ENCODE peak calls at places on chromosomes 1 and 21, in four cellular contexts. G is body of pancreas, L is heart left ventricle, S is IMR-90. V is an unnamed sample.
A peak's percentile ranks its signal among the peaks of the same experiment; 100 is the strongest.

GRCh38 chr1:151816964-151817730 is 11.9 kb upstream of the LINGO4 start:
- DNase-seq in G (no peak), L (no peak), S (no peak), V (no peak)

GRCh38 chr1:221117548-221117951 is 238.3 kb downstream of the HLX start:
- DNase-seq in G (peak; percentile 85), L (peak; percentile 39), S (peak; percentile 77), V (no peak)

GRCh38 chr1:53431725-53432306 is 27.4 kb upstream of the DMRTB1 start:
- DNase-seq in G (no peak), L (no peak), S (no peak), V (no peak)

GRCh38 chr1:212864201-212864600 is 6.1 kb downstream of the FLVCR1 start:
- DNase-seq in G (no peak), L (no peak), S (no peak), V (no peak)

GRCh38 chr1:218494000-218494399 is 148.9 kb downstream of the TGFB2 start:
- DNase-seq in G (no peak), L (no peak), S (no peak), V (no peak)

GRCh38 chr21:23401278-23401677 is 2206.0 kb downstream of the MRPL39 start:
- DNase-seq in G (no peak), L (no peak), S (no peak), V (no peak)

GRCh38 chr1:91440845-91441244 is 36.2 kb upstream of the HFM1 start:
- DNase-seq in G (no peak), L (no peak), S (no peak), V (no peak)

GRCh38 chr1:221315330-221315729 is 426.6 kb downstream of the DUSP10 start:
- DNase-seq in G (peak; percentile 4), L (peak; percentile 10), S (peak; percentile 81), V (no peak)

GRCh38 chr1:63868220-63868897 is 94.5 kb downstream of the ROR1 start:
- DNase-seq in G (no peak), L (no peak), S (peak; percentile 55), V (no peak)

GRCh38 chr1:172934417-172934762 is 116.4 kb downstream of the TNFSF18 start:
- DNase-seq in G (no peak), L (no peak), S (no peak), V (no peak)

GRCh38 chr1:232011961-232012360 is 385.4 kb downstream of the DISC1 start:
- DNase-seq in G (no peak), L (no peak), S (peak; percentile 80), V (no peak)

GRCh38 chr21:16193758-16194606 is 464.2 kb downstream of the USP25 start:
- DNase-seq in G (peak; percentile 29), L (peak; percentile 70), S (peak; percentile 79), V (peak; percentile 84)
- TF ChIP-seq POLR2A in G (no peak), L (no peak), S (no peak), V (no peak)

GRCh38 chr1:92842082-92843045 is 10.5 kb downstream of the RPL5 start:
- DNase-seq in G (no peak), L (no peak), S (no peak), V (no peak)

GRCh38 chr1:92840600-92840999 is 8.8 kb downstream of the RPL5 start:
- DNase-seq in G (no peak), L (no peak), S (no peak), V (no peak)

GRCh38 chr1:92843429-92844352 is 11.9 kb downstream of the RPL5 start:
- DNase-seq in G (no peak), L (no peak), S (no peak), V (no peak)

GRCh38 chr1:92844439-92844838 is 12.6 kb downstream of the RPL5 start:
- DNase-seq in G (no peak), L (no peak), S (no peak), V (no peak)

GRCh38 chr1:92843046-92843423 is 11.2 kb downstream of the RPL5 start:
- DNase-seq in G (no peak), L (no peak), S (no peak), V (no peak)
- H3K36me3 ChIP-seq in G (peaks cover 25% of the 10 kb centered on the region), L (peaks cover 75% of the 10 kb centered on the region), S (peaks cover 36% of the 10 kb centered on the region), V (no peaks in the 10 kb centered on the region)

DNA sequence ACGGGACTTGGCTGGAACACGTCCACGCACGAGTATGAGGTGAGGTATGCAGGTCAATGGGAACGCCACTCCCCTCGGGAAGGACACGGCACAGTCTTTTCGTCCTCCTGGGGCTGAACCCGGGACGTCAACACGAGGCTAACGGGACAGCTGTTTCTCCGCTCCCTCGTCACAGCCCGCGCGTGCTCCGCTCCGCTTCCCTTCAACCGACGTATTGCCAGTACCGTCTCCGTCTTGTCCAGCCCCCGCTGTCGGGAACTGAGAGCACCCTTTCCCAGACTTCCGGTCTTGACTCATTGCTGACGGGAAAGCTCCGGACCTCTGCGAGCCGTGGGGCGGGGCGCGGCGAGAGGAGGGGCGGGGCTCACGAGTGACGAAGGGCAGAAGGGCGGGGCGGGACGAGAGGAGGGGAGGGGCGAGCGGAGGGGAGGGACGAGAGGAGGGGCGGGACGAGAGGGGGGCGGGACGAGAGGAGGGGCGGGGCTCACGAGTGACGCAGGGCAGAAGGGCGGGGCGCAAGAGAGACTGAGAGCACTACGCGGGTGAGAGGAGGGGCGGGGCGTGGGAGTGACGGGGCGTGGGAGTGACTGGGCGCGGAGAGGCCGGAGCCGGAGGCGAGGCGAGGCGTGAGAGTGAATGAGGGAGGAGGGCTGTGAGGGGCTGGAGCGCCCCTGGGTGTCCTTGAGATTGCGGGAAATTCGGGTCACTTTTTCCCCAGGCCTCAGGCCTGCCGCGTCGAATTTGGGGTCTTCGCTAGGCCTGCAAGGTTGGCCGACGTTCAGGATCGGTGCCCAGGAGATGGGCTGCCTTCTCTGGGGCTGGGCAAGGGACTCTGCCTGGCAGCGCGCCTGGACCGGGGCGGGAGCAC is 22.2 kb upstream of the CFAP126 start:
- DNase-seq in G (peak; percentile 98), L (peak; percentile 98), S (peak; percentile 98), V (peak; percentile 98)
- TF ChIP-seq POLR2A in G (peak; percentile 99), L (peak; percentile 83), S (peak; percentile 84), V (peak; percentile 90)

DNA sequence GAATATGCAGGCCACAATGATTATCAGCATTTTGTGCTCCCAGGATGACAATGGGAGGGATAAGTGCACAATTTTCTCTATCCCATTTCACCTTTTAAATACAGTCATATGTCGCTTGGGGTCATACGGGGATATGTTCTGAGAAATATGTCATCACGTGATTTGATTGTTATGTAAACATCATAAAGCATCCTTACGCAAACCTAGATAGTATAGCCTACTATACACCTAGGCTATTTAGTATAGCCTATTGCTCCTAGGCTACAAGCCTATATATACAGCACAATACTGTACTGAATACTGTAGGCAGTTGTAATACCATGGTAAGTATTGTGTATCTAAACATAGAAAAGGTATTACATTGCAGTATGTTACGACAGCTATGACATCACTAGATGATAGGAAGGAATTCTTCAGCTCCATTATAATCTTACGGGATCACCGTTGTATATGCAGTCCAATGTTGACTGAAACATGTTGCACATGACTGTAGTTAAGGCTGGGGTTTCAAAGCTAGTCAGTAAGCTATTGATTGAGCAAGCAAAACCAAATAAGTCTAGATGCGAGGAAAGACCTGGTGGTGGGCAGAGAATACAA is 18.9 kb downstream of the RUSC1 start:
- DNase-seq in G (no peak), L (no peak), S (peak; percentile 63), V (no peak)
- H3K36me3 ChIP-seq in G (peaks cover 44% of the 10 kb centered on the region), L (peaks cover 100% of the 10 kb centered on the region), S (peaks cover 37% of the 10 kb centered on the region), V (no peaks in the 10 kb centered on the region)

DNA sequence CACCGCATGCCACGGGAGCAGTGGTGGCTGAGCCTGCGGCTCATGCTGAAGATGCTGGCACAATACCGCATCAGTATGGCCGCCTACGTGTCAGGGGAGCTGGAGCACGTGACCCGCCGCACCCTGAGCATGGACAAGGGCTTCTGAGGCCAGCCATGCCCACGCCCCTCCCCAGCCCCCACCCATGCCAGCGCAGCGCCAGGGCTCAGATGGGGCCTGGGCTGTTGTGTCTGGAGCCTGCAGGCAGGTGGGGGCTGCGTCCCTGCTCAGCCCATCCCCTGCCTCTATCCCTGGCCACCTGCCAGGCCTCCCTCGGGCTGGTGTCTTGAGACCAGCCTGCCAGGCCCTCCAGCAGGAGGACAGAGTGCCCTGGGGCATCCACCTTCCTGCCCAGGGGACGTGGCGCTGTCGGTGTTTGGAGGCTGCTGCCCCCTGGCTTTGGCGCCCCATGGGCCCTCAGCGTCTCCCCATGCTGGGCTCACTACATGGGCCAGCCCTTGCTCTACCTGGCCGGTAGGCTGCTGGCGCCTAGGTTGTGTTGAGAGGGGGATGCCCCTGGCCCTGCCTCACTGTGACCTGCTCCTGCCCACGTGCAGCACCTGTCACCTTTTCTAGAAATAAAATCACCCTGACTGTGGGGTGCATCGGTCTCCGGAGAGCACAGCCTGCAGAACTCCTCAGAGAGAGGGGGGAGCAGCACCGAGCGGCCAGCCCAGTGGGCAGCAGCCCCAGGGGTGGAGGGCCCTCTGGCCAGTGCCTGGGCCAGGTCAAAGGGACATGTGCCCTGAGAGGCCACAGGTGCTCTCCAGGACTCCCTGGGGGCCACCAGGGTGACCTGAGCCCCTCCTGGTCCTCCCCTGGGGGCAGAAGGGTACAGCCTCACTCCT is 12.2 kb downstream of the CFAP410 start:
- DNase-seq in G (no peak), L (no peak), S (no peak), V (no peak)
- TF ChIP-seq POLR2A in G (no peak), L (no peak), S (no peak), V (no peak)

GRCh38 chr1:11152755-11153154 is 36.4 kb upstream of the ANGPTL7 start:
- DNase-seq in G (no peak), L (no peak), S (no peak), V (no peak)
- H3K36me3 ChIP-seq in G (peaks cover 21% of the 10 kb centered on the region), L (peaks cover 73% of the 10 kb centered on the region), S (peaks cover 17% of the 10 kb centered on the region), V (no peaks in the 10 kb centered on the region)

DNA sequence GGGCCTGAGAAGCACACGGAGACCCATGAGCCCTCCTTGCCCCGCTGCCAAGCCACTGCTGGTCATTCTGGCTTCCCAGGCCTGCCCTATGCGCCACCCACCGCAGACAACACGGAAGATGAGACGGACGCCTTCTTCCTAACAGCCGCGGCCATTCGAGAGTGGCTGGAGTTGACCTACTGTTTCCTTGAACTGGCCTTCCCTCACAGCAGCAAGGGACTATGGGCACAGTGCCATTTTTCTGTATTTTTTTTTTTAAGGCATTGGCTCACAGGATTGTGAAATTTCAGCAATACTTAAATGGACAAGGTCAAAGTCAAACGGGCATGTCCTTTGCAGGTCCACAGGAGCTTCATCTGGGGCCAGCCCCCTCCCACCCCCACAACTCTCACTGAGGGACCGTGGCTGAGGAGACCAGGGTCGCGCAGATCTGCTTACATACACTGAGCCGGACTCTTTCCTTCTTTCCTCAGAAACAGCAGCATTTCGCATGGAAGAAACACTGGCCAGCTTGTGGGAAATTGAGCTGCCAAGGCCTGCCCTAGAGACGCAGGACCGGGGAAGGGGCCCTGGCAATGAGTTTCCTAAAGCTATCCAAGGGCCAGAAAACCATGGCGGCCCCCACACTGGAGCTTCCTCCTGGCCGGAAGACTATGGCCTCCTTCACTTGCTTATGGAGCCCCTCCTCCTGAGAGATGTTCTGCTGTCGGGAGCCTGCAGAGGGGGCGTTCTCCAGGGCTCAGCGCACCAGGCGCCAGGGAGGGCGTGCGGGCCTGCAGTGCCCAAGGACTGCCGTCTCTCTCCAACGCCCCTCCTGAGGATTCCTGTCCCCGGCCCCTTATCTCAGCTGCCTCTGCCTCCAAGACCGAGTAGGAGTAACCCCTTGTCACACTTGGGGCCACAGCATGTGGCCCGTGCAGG is 98.9 kb downstream of the PGBD5 start:
- DNase-seq in G (no peak), L (no peak), S (no peak), V (no peak)
- TF ChIP-seq POLR2A in G (no peak), L (no peak), S (no peak), V (no peak)

GRCh38 chr21:33236799-33237198 is 7.1 kb downstream of the IFNAR2 start:
- DNase-seq in G (no peak), L (no peak), S (no peak), V (no peak)
- H3K36me3 ChIP-seq in G (no peaks in the 10 kb centered on the region), L (peaks cover 2% of the 10 kb centered on the region), S (peaks cover under 1% of the 10 kb centered on the region), V (no peaks in the 10 kb centered on the region)

V was measured in testis.